ENCODE peak calls at places on chromosomes 3 and 15, in seven cellular contexts. E is choroid plexus epithelial cell, T is GM12865, O is right lobe of liver, X is RWPE1, N is H9, F is BE2C. B is an unnamed sample.

GRCh38 chr3:110343945-110344344 is 727.7 kb upstream of the NECTIN3 start:
- DNase-seq in E (peak; percentile 27), T (no peak), O (no peak), X (no peak), N (no peak), F (no peak), B (no peak)

GRCh38 chr15:96264351-96264798 is 66.1 kb upstream of the NR2F2 start:
- DNase-seq in E (peak; percentile 26), T (peak; percentile 4), O (no peak), X (peak; percentile 35), N (no peak), F (no peak), B (no peak)

GRCh38 chr15:69593981-69594966 is 141.7 kb downstream of the RPLP1 start:
- DNase-seq in E (peak; percentile 73), T (no peak), O (peak; percentile 69), X (peak; percentile 92), N (peak; percentile 26), F (no peak), B (no peak)

GRCh38 chr3:131561511-131561910 is 58.7 kb upstream of the MRPL3 start:
- DNase-seq in E (peak; percentile 2), T (no peak), O (no peak), X (no peak), N (no peak), F (no peak), B (no peak)

GRCh38 chr15:90222538-90222937 is 11.2 kb downstream of the CIB1 start:
- DNase-seq in E (no peak), T (no peak), O (no peak), X (no peak), N (no peak), F (no peak), B (no peak)

GRCh38 chr3:71072288-71072687 is 511.2 kb downstream of the FOXP1 start:
- DNase-seq in E (no peak), T (no peak), O (no peak), X (no peak), N (no peak), F (no peak), B (no peak)

GRCh38 chr3:117695321-117695720 is 985.7 kb downstream of the TUSC7 start:
- DNase-seq in E (peak; percentile 41), T (no peak), O (no peak), X (no peak), N (no peak), F (no peak), B (no peak)

GRCh38 chr3:140896997-140897396 is 44.6 kb upstream of the SLC25A36 start:
- DNase-seq in E (peak; percentile 14), T (no peak), O (no peak), X (no peak), N (no peak), F (no peak), B (peak; percentile 7)

GRCh38 chr15:55555089-55555488 is 33.1 kb downstream of the PYGO1 start:
- DNase-seq in E (no peak), T (no peak), O (no peak), X (no peak), N (no peak), F (no peak), B (no peak)

GRCh38 chr3:139506792-139507191 is 30.5 kb upstream of the RBP2 start:
- DNase-seq in E (no peak), T (no peak), O (no peak), X (no peak), N (peak; percentile 52), F (no peak), B (no peak)
- TF ChIP-seq CTCF in E (no peak), T (no peak), O (no peak), X (no peak), N (peak; percentile 39), F (peak; percentile 25), B (no peak)

DNA sequence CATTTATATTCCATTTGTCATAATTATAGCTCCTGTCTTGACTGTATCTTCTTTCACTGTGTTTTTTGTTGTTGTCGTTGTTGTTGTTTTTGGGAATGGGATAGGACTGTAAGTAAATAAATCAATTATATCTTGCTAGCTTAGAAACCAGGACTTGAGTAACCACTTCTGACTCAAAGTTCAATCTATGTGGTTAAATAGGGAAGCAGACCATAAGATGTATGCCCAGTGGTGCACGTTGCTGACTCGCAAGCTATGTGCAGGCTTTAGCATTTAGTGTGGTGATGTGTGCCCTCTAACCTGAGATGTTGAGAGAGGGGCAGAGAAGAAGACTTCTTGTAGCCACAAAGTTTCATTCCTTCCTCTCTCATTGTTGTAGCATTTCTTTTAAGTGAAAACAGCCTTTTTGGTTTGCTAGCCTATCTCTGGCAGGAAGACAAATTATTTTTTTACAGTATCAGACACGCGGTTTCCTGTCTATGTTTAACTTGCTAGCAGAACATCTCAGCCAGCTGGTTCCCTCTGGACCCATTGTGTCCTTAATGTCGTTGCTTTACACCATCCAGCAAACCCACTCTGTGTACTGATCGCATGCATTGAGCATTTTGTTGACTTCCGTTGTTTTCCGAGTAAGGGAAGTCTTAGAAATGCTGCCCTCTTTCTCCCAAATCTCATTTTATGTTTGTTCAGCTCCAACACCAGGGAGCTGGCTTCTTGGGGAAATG is 52.1 kb downstream of the TGFBR2 start:
- DNase-seq in E (peak; percentile 86), T (peak; percentile 68), O (no peak), X (no peak), N (no peak), F (no peak), B (peak; percentile 80)
- TF ChIP-seq CTCF in E (no peak), T (no peak), O (no peak), X (no peak), N (no peak), F (no peak), B (no peak)

DNA sequence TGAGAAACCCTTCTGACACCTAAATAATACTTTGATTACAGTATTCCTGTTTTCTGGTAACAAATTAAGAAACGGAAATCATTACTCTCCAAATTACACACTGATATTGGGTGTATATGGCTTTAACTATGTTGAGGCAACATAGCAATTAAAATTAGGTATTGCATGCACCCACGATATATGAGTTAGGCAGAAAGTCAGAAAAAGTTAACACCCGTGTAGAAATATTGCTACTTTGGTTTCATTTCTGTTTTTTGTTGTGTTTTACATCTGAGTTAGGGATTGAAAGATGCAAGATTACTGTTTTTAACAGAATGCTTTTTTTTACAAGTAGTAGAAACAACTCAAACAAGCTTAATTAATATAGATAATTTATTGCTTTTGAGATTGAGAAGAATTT is 327.8 kb downstream of the GBE1 start:
- DNase-seq in E (no peak), T (no peak), O (no peak), X (no peak), N (no peak), F (no peak), B (no peak)
- TF ChIP-seq CTCF in E (no peak), T (no peak), O (no peak), X (no peak), N (no peak), F (no peak), B (no peak)

GRCh38 chr3:181723568-181724431 is 12.1 kb downstream of the SOX2 start:
- DNase-seq in E (no peak), T (no peak), O (no peak), X (no peak), N (no peak), F (no peak), B (no peak)
- TF ChIP-seq CTCF in E (no peak), T (no peak), O (no peak), X (no peak), N (no peak), F (no peak), B (no peak)

DNA sequence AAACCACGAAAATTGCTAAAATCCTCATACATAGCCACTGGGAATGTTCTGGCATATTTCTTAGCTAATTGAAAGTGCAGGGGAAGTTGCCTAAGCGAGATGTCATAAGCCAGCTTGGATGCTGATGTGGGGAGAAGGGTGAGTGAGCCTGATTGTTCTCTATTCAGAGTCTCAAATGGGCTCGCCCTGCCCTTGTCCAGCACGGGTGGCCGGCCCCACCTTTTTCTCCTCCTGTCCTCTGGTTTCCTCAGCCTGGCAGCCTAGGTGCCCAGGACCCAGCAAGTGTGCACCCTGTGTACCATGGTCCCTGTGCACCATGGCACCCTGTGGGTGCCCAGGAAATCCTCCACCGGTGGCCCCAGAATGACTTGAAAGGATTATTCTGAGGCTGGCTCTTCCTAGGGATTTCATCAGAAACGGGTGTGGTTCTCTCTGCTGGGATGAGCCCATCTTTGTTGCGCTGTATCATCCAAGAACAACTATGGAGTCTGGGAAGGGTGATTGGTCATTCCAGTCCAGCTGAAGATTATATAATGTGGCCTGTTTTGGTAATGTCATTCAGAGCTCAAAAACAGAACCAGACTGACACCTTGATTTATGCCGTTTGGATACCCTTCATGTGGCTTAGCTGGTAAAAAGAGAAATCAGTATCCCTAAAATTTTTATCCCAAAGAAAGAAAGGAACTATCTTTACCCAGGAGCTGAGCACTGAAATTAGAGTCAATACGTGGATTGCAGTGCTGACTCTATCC is 150.8 kb upstream of the BHLHE40 start:
- DNase-seq in E (peak; percentile 46), T (no peak), O (peak; percentile 31), X (no peak), N (no peak), F (no peak), B (no peak)
- TF ChIP-seq CTCF in E (no peak), T (no peak), O (no peak), X (no peak), N (no peak), F (no peak), B (no peak)

GRCh38 chr3:61829301-61830110 is 268.1 kb downstream of the PTPRG start:
- DNase-seq in E (no peak), T (no peak), O (no peak), X (no peak), N (no peak), F (no peak), B (no peak)
- TF ChIP-seq CTCF in E (no peak), T (no peak), O (no peak), X (no peak), N (no peak), F (no peak), B (no peak)

GRCh38 chr3:32836601-32837000 is 18.8 kb downstream of the TRIM71 start:
- DNase-seq in E (no peak), T (no peak), O (no peak), X (no peak), N (no peak), F (no peak), B (no peak)

GRCh38 chr3:32835049-32835371 is 17.2 kb downstream of the TRIM71 start:
- DNase-seq in E (no peak), T (no peak), O (no peak), X (no peak), N (no peak), F (no peak), B (no peak)

GRCh38 chr3:32831062-32831461 is 13.3 kb downstream of the TRIM71 start:
- DNase-seq in E (no peak), T (no peak), O (no peak), X (no peak), N (no peak), F (no peak), B (no peak)

GRCh38 chr3:32835943-32836342 is 18.1 kb downstream of the TRIM71 start:
- DNase-seq in E (no peak), T (no peak), O (no peak), X (no peak), N (peak; percentile 82), F (no peak), B (no peak)

DNA sequence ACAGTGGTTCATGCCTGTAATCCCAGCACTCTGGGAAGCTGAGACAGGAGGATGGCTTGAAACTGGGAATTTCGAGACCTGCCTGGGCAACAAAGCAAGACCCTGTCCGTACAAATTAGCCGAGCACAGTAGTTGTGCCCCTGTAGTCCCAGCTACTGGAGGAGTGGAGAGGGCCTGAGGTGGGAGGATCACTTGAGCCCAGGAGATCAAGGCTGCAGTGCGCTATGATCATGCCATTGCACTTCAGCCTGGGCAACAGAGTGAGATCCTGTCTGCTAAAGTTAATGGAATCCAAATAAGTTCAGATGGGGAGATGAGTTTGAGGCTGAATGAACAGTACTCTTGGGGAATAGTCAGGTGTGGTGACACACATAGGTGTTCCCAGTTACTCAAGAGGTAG is 14.4 kb downstream of the TRIM71 start:
- DNase-seq in E (no peak), T (no peak), O (no peak), X (no peak), N (no peak), F (no peak), B (no peak)
- TF ChIP-seq CTCF in E (no peak), T (no peak), O (no peak), X (no peak), N (no peak), F (no peak), B (no peak)